ENCODE peak calls at places on chromosomes 16 and 17, in eight cellular contexts. T is IMR-90, P is kidney, W is fibroblast of lung, D is colonic mucosa, X is SK-N-MC, S is GM12878, O is mesenchymal stem cell. E is an unnamed sample.

GRCh38 chr16:77234611-77235010 is 35.4 kb downstream of the SYCE1L start:
- DNase-seq in T (no peak), P (no peak), W (no peak), D (no peak), X (no peak), S (no peak), O (no peak), E (no peak)

GRCh38 chr16:28309811-28310311 is 17.5 kb downstream of the SBK1 start:
- DNase-seq in T (no peak), P (no peak), W (no peak), D (no peak), X (no peak), S (no peak), O (no peak), E (no peak)

GRCh38 chr16:49921791-49922456 is 66.0 kb upstream of the ZNF423 start:
- DNase-seq in T (peak), P (no peak), W (peak), D (peak), X (no peak), S (no peak), O (peak), E (peak)

GRCh38 chr17:66578781-66579489 is 256.0 kb upstream of the CACNG5 start:
- DNase-seq in T (no peak), P (peak), W (no peak), D (no peak), X (no peak), S (no peak), O (peak), E (no peak)

GRCh38 chr17:41464682-41465081 is 2.5 kb downstream of the KRT32 start:
- DNase-seq in T (peak), P (no peak), W (peak), D (no peak), X (no peak), S (no peak), O (peak), E (peak)

GRCh38 chr16:69589434-69590269 is 23.9 kb downstream of the NFAT5 start:
- DNase-seq in T (no peak), P (no peak), W (peak), D (no peak), X (no peak), S (no peak), O (no peak), E (no peak)

GRCh38 chr16:77450790-77451487 is 16.1 kb upstream of the ADAMTS18 start:
- DNase-seq in T (no peak), P (no peak), W (no peak), D (no peak), X (no peak), S (no peak), O (no peak), E (no peak)

GRCh38 chr17:67018429-67019125 is 25.8 kb upstream of the CACNG1 start:
- DNase-seq in T (no peak), P (no peak), W (no peak), D (no peak), X (no peak), S (no peak), O (no peak), E (no peak)

GRCh38 chr17:22671110-22671509 is 978.8 kb downstream of the KCNJ18 start:
- DNase-seq in T (no peak), P (no peak), W (no peak), D (no peak), X (no peak), S (no peak), O (no peak), E (no peak)

GRCh38 chr17:66541461-66542182 is 239.2 kb downstream of the PRKCA start:
- DNase-seq in T (no peak), P (no peak), W (peak), D (peak), X (peak), S (peak), O (peak), E (no peak)

GRCh38 chr17:31313982-31314787 is at the start of gene EVI2B:
- DNase-seq in T (peak), P (no peak), W (peak), D (no peak), X (peak), S (peak), O (peak), E (peak)

GRCh38 chr17:73279704-73280103 is 18.0 kb upstream of the CPSF4L start:
- DNase-seq in T (no peak), P (no peak), W (no peak), D (no peak), X (no peak), S (no peak), O (no peak), E (no peak)

GRCh38 chr16:8869212-8869987 is 594 bp upstream of the CARHSP1 start:
- DNase-seq in T (no peak), P (no peak), W (no peak), D (no peak), X (no peak), S (no peak), O (peak), E (no peak)

GRCh38 chr16:19434584-19434983 is 16.9 kb downstream of the TMC5 start:
- DNase-seq in T (no peak), P (no peak), W (no peak), D (no peak), X (no peak), S (no peak), O (no peak), E (no peak)

GRCh38 chr16:12801511-12802042 is 2.1 kb downstream of the CPPED1 start:
- DNase-seq in T (peak), P (no peak), W (peak), D (peak), X (no peak), S (peak), O (peak), E (peak)

GRCh38 chr16:8887952-8888560 is 5.9 kb downstream of the LITAFD start:
- DNase-seq in T (peak), P (peak), W (peak), D (no peak), X (no peak), S (no peak), O (peak), E (peak)

GRCh38 chr16:1991588-1992474 is 2.1 kb downstream of the SYNGR3 start:
- DNase-seq in T (peak), P (peak), W (peak), D (peak), X (peak), S (peak), O (peak), E (peak)

GRCh38 chr16:47905771-47906170 is 250.0 kb downstream of the ABCC12 start:
- DNase-seq in T (peak), P (no peak), W (peak), D (no peak), X (no peak), S (no peak), O (peak), E (peak)

GRCh38 chr16:73846292-73846849 is 450.2 kb upstream of the PSMD7 start:
- DNase-seq in T (no peak), P (no peak), W (no peak), D (no peak), X (no peak), S (no peak), O (no peak), E (peak)

GRCh38 chr17:42913527-42913926 is 12.9 kb downstream of the G6PC1 start:
- DNase-seq in T (peak), P (no peak), W (no peak), D (no peak), X (no peak), S (no peak), O (no peak), E (no peak)

GRCh38 chr17:60169921-60170817 is 20.4 kb downstream of the CA4 start:
- DNase-seq in T (peak), P (no peak), W (no peak), D (peak), X (no peak), S (no peak), O (peak), E (peak)

GRCh38 chr17:50184057-50184456 is 17.4 kb downstream of the COL1A1 start:
- DNase-seq in T (peak), P (no peak), W (peak), D (no peak), X (no peak), S (no peak), O (peak), E (peak)

GRCh38 chr17:69716571-69716970 is 302.1 kb downstream of the MAP2K6 start:
- DNase-seq in T (no peak), P (no peak), W (peak), D (no peak), X (no peak), S (no peak), O (no peak), E (peak)

GRCh38 chr17:81365148-81365600 is 30.1 kb upstream of the BAHCC1 start:
- DNase-seq in T (peak), P (peak), W (peak), D (peak), X (no peak), S (no peak), O (peak), E (peak)

GRCh38 chr17:70308619-70309018 is 139.3 kb downstream of the KCNJ2 start:
- DNase-seq in T (no peak), P (no peak), W (no peak), D (no peak), X (no peak), S (no peak), O (no peak), E (no peak)

GRCh38 chr17:5527647-5528250 is 41.4 kb downstream of the MIS12 start:
- DNase-seq in T (no peak), P (no peak), W (no peak), D (no peak), X (no peak), S (no peak), O (no peak), E (no peak)

GRCh38 chr16:63890072-63890471 is 1231.8 kb downstream of the CDH11 start:
- DNase-seq in T (peak), P (no peak), W (peak), D (peak), X (no peak), S (no peak), O (peak), E (peak)

GRCh38 chr17:1494203-1494602 is 1.7 kb upstream of the MYO1C start:
- DNase-seq in T (no peak), P (no peak), W (no peak), D (no peak), X (no peak), S (no peak), O (no peak), E (no peak)
- H3K9ac ChIP-seq in T (no peak), P (no peak), W (no peak), D (no peak), X (no peak), S (no peak), O (no peak), E (no peak)

DNA sequence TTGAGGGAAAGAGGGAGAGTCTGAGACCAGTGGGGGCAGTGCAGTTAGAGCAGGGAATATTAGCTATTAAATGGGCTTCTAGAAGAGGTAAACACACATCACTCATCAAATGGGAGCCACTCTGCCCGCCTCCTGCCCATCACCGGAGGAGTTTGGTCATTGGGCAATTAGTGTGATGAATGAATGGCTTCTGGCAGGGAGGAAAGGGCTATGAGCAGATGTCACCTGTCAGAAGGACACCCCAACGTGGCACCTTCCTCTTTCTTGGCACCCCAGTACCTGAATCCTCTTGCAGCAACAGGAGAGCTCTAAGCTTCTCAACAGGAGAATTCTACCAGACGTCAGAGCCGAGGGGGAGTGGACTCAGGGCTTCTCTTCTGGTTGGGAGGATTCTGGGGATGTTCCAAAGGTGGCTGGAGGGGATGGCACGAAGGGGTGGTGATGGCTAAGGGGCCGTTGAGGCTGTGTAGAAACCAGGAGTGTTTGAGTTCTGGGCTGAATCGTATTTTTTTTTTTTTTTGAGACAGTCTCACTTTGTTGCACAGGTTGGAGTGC is 11.0 kb downstream of the C1QTNF1 start:
- DNase-seq in T (no peak), P (no peak), W (no peak), D (no peak), X (no peak), S (no peak), O (no peak), E (no peak)
- H3K9ac ChIP-seq in T (no peak), P (no peak), W (no peak), D (no peak), X (no peak), S (no peak), O (no peak), E (no peak)

GRCh38 chr17:57465551-57465950 is 209.2 kb downstream of the MSI2 start:
- DNase-seq in T (no peak), P (no peak), W (peak), D (no peak), X (no peak), S (no peak), O (no peak), E (no peak)
- H3K9ac ChIP-seq in T (no peak), P (no peak), W (no peak), D (no peak), X (no peak), S (peak), O (no peak), E (no peak)

DNA sequence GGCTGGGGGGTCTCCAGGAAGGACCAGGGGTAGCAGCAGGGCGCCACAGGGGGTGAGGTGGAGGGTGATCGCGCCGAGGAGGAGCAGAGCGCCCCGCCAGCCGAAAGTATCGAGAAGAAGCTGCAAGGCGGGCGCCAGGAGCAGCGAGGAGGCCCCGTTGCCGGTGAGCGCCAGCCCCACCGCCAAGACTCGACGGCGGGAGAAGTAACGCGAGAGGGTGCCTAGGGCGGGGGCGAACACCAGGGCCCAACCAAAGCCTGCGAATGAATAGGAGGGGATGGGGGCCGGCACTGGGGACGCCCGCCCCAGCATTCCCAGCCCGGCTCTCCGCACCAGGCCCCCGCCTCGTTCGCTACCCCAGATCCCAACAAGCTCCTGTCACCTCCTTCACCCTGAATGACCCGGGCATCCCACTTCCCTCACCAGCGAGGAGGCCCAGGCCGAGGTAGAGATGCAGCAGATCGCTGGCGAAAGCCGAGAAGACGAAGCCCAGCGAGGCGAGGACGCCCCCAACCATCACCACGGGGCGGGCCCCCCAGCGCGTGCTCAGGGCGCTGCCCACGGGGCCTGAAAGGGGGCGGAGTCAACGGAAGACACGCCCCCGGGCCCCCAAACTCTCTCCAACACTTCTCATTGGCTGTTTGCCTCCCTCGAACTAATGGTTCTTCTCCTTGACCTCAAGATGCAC is 1.2 kb downstream of the SLC16A11 start:
- DNase-seq in T (no peak), P (no peak), W (no peak), D (no peak), X (no peak), S (no peak), O (no peak), E (no peak)
- H3K9ac ChIP-seq in T (no peak), P (no peak), W (no peak), D (peak), X (no peak), S (peak), O (peak), E (no peak)

DNA sequence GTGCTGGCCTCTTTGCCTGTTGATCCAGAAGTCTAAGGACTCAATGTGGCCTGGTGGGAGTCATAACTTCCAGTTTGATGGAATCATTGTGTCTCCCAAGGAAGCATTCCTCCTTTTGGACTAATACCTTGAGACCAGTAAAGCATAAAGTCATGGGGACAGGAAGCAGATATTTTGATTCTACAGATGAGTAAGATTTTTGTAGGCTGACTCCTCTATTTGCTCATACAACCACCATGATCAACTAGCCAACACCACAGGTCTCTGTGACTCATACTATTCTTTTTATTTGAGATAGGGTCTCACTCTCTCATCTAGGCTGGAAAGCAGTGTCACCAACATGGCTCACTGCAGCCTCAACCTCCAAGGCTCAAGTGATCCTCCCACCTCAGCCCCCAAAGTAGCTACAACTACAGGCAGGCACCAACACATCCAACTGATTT is 6.2 kb downstream of the MT2A start:
- DNase-seq in T (peak), P (no peak), W (peak), D (no peak), X (no peak), S (no peak), O (peak), E (peak)
- H3K9ac ChIP-seq in T (no peak), P (no peak), W (no peak), D (no peak), X (no peak), S (no peak), O (no peak), E (no peak)

DNA sequence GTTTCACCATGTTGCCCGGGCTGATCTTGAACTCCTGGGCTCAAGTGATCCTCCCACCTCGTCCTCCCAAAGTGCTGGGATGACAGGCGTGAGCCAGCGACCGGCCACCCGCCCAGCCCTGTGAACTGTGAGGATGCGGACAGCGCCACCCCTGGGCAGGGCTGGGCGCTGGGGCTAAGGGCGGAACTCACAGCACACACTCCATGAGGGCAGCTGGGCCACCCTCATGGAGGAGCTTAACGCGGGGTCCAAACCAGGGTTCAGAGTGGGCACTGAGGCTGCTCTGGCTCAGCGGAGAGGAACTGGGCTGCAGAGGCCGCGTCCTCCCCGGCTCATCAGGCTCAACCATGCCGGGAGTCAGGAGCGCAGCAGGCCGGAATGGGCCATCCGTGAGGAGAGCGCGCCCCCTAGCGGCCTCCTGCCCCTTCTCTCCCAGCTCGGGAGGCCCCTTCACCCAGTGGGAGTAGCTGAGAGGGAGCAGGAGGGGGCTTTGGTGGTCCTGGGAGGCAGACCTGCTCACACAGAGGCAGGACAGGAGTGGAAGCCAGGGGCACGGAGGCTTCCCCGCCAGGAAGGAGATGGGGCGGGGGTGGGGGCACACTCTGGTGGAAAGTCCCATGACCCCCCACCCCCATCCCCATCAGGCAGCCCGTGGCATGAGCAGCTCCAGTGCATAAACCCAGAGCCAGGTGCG is 13.8 kb downstream of the CORO7 start:
- DNase-seq in T (peak), P (peak), W (peak), D (peak), X (no peak), S (no peak), O (peak), E (peak)
- H3K9ac ChIP-seq in T (no peak), P (no peak), W (no peak), D (no peak), X (no peak), S (no peak), O (peak), E (peak)

DNA sequence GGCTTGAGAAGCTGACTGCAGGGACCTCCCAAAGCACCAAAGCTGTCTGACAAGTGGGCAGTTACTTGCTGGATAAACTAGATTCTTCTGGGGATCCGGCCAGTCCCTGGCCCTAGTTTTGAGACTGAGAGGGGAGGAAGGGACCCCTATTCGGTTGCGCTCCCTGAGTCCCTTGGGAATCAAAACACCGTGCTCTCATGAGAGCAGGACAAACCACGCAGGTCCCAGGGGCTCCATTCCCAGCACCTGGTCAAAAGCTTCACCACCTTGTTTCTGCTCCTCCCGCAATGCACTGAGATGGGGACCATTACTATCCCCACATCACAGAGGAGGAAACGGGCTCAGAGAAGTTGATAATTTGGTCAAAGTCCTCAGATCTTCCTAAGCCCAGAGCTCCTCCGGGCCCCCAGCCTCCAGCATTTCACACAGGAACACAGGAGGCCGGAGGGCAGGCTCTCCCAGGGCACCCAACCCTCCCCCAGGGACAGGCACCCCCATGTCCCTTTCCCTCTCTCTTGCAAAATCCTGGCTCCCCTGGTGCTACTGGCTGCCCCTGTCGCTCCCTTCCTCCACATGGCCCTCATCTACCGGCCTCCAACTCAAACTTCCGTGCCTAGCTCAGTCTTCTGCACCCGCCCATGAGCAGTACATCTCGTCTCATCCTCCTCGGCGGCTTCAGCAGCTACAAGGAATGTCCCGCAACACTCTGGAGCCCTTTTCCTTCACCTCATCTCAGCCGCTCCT is 3.3 kb downstream of the TRIM65 start:
- DNase-seq in T (no peak), P (no peak), W (no peak), D (no peak), X (no peak), S (no peak), O (no peak), E (no peak)
- H3K9ac ChIP-seq in T (no peak), P (no peak), W (no peak), D (peak), X (no peak), S (no peak), O (no peak), E (no peak)

E was measured in GM23248.